ENCODE peak calls at places on chromosomes 4 and X, in six cellular contexts. R, O, B, X, G and S are unnamed samples.
A peak's percentile ranks its signal among the peaks of the same experiment; 100 is the strongest.

GRCh38 chr4:188432328-188432727 is 293.1 kb downstream of the TRIML1 start:
- DNase-seq in R (no peak), O (no peak), B (no peak), X (no peak), G (no peak), S (no peak)

GRCh38 chr4:19831644-19832285 is 419.9 kb upstream of the SLIT2 start:
- DNase-seq in R (no peak), O (no peak), B (no peak), X (no peak), G (no peak), S (no peak)

GRCh38 chr4:138400528-138400927 is 158.4 kb upstream of the SLC7A11 start:
- DNase-seq in R (no peak), O (no peak), B (no peak), X (no peak), G (no peak), S (no peak)

GRCh38 chrX:1749499-1749898 is 134.6 kb downstream of the ASMT start:
- DNase-seq in R (no peak), O (no peak), B (no peak), X (no peak), G (no peak), S (no peak)

GRCh38 chrX:6226053-6226645 is 2.5 kb downstream of the NLGN4X start:
- DNase-seq in R (no peak), O (no peak), B (no peak), X (no peak), G (peak; percentile 52), S (no peak)

GRCh38 chr4:95465010-95465409 is 83.8 kb downstream of the UNC5C start:
- DNase-seq in R (no peak), O (no peak), B (no peak), X (no peak), G (no peak), S (no peak)

GRCh38 chr4:13386405-13387107 is 97.6 kb downstream of the RAB28 start:
- DNase-seq in R (no peak), O (no peak), B (no peak), X (no peak), G (no peak), S (no peak)

GRCh38 chrX:24117288-24117687 is 32.2 kb upstream of the ZFX start:
- DNase-seq in R (no peak), O (peak; percentile 37), B (peak; percentile 6), X (no peak), G (no peak), S (no peak)

GRCh38 chr4:145709336-145709735 is 29.4 kb downstream of the C4orf51 start:
- DNase-seq in R (no peak), O (no peak), B (no peak), X (no peak), G (no peak), S (no peak)

GRCh38 chr4:56704074-56704473 is 23.0 kb upstream of the HOPX start:
- DNase-seq in R (no peak), O (no peak), B (no peak), X (no peak), G (no peak), S (no peak)

GRCh38 chr4:5995901-5996623 is 22.2 kb downstream of the C4orf50 start:
- DNase-seq in R (no peak), O (no peak), B (no peak), X (peak; percentile 52), G (no peak), S (no peak)

GRCh38 chr4:131499139-131499873 is 1649.8 kb upstream of the PCDH10 start:
- DNase-seq in R (no peak), O (no peak), B (peak; percentile 8), X (no peak), G (peak; percentile 31), S (no peak)

GRCh38 chr4:22491939-22492338 is 23.9 kb downstream of the ADGRA3 start:
- DNase-seq in R (no peak), O (no peak), B (no peak), X (no peak), G (no peak), S (no peak)

GRCh38 chr4:38182334-38182998 is 222.3 kb downstream of the PTTG2 start:
- DNase-seq in R (no peak), O (no peak), B (no peak), X (no peak), G (peak; percentile 75), S (no peak)

GRCh38 chrX:40065291-40066046 is 32.3 kb downstream of the BCOR start:
- DNase-seq in R (no peak), O (no peak), B (no peak), X (no peak), G (no peak), S (no peak)

GRCh38 chrX:103343105-103343504 is 13.1 kb downstream of the TCEAL7 start:
- DNase-seq in R (peak; percentile 33), O (peak; percentile 48), B (peak; percentile 72), X (no peak), G (no peak), S (no peak)

GRCh38 chr4:24747234-24747975 is 48.0 kb upstream of the SOD3 start:
- DNase-seq in R (no peak), O (no peak), B (no peak), X (no peak), G (no peak), S (no peak)

GRCh38 chr4:52939739-52940138 is 77.6 kb downstream of the RASL11B start:
- DNase-seq in R (no peak), O (no peak), B (no peak), X (no peak), G (no peak), S (no peak)

GRCh38 chrX:110086162-110086915 is 83.4 kb downstream of the TMEM164 start:
- DNase-seq in R (no peak), O (no peak), B (no peak), X (no peak), G (no peak), S (no peak)

GRCh38 chr4:74996996-74997395 is 64.1 kb downstream of the PARM1 start:
- DNase-seq in R (no peak), O (no peak), B (no peak), X (no peak), G (no peak), S (no peak)

GRCh38 chr4:173119818-173120217 is 48.8 kb upstream of the GALNT7 start:
- DNase-seq in R (no peak), O (no peak), B (no peak), X (no peak), G (no peak), S (no peak)

GRCh38 chrX:130705591-130705990 is 197.4 kb downstream of the ENOX2 start:
- DNase-seq in R (no peak), O (no peak), B (no peak), X (no peak), G (no peak), S (no peak)

GRCh38 chrX:42290608-42291007 is 367.3 kb upstream of the CASK start:
- DNase-seq in R (peak; percentile 11), O (no peak), B (no peak), X (no peak), G (no peak), S (no peak)
- TF ChIP-seq CTCF in R (peak; percentile 52), O (no peak), B (no peak), X (no peak), G (no peak), S (no peak)

GRCh38 chr4:156591679-156592078 is 379.9 kb downstream of the PDGFC start:
- DNase-seq in R (no peak), O (no peak), B (no peak), X (no peak), G (no peak), S (no peak)
- TF ChIP-seq CTCF in R (no peak), O (no peak), B (no peak), X (no peak), G (no peak), S (no peak)

DNA sequence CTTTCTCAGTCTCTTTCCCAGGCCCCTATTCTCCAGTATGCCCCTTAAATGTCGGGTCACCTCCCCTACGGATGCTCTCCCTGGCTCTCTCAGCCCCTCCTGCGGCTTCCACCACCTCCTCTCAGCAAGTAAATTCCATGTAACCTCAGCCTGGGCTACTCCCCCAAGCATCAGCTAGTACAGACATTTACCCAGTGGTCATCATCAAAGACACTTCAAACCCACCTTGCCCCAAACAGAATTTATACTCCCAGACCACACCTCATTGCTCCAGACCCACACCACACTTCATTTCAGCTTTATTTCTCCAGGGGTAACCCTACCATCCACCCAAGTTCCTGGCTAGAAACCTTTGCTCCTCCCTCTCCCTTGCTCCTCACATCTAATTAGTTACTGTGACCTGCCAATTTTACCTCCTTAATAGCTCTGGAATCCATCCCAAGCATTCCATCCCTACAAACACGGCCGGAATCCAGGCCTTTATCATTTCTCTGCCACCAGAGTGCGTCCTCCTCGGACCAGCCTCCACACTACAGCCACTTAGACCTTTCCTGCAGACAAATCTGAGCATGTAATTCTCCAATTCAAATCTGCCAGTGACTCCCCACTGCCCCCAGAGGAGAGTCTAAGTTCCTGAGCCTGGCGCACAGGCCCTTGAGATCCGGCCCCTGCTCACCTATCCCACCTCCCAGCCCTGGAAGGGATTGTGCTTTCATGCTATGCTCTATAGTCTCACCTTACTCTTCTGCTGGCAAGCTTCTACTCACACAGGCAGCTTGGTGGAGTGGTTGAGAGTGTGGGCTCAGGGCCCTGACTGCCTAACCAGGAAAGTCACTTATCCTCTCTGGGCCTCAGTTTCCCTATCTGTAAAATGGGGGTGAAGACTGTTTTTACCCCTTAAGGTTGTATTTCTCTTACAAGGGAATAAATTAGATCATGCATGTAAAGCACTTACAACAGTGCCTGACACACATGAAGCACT is 31.4 kb downstream of the PJA1 start:
- DNase-seq in R (peak; percentile 25), O (peak; percentile 49), B (peak; percentile 11), X (no peak), G (no peak), S (no peak)
- TF ChIP-seq CTCF in R (peak; percentile 67), O (peak; percentile 35), B (peak; percentile 46), X (peak; percentile 38), G (peak; percentile 15), S (no peak)

GRCh38 chrX:86171366-86171765 is 23.1 kb downstream of the DACH2 start:
- DNase-seq in R (peak; percentile 11), O (no peak), B (no peak), X (no peak), G (no peak), S (no peak)
- TF ChIP-seq CTCF in R (peak; percentile 47), O (no peak), B (peak; percentile 20), X (no peak), G (no peak), S (no peak)

DNA sequence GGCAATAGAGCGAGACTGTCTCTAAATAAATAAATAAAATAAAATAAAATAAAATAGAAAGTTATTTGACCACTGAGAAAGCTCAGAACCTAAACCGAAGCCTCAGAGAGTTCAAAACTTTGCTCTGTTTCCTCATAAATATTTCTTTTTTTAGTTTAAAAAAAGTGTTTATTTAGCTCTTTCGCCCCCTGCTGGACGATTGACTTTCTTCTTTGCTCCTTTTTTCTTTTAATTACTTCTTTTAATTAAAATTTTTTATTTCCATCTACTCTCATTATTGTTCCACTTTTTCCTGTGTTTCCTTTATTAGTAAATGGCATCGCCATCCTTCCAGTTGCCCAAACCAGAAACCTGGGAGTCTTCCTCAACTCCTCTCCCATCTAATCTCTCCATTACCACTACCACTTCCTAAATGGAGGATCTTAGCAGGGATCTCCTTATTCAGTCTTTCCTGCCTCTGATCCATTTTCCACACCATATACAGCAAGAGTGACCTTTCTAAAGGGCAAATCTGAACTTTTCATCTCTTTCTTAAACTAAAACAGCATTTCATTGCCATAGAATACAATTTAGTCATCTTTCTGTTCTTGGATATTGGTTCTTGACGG is 728 bp upstream of the IL13RA2 start:
- DNase-seq in R (no peak), O (no peak), B (no peak), X (no peak), G (no peak), S (no peak)
- TF ChIP-seq CTCF in R (peak; percentile 50), O (no peak), B (peak; percentile 24), X (no peak), G (no peak), S (peak; percentile 20)

GRCh38 chr4:121693450-121693849 is 3.3 kb downstream of the ANXA5 start:
- DNase-seq in R (no peak), O (no peak), B (no peak), X (no peak), G (no peak), S (no peak)
- TF ChIP-seq CTCF in R (no peak), O (no peak), B (no peak), X (no peak), G (no peak), S (no peak)

GRCh38 chr4:158170691-158171455 is 2.0 kb downstream of the GASK1B start:
- DNase-seq in R (no peak), O (peak; percentile 72), B (peak; percentile 66), X (peak; percentile 81), G (peak; percentile 86), S (peak; percentile 75)
- TF ChIP-seq CTCF in R (peak; percentile 55), O (peak; percentile 69), B (peak; percentile 81), X (peak; percentile 41), G (peak; percentile 57), S (peak; percentile 97)